ENCODE peak calls at places on chromosome 1, in ten cellular contexts. H is heart right ventricle; V is CD8-positive, alpha-beta T cell; B is heart left ventricle; Q is fibroblast of lung; W is mammary epithelial cell; S is tibial artery; F is endodermal cell; O is esophagus squamous epithelium; G is RWPE2. L is an unnamed sample.

GRCh38 chr1:89781494-89782126 is 39.2 kb upstream of the LRRC8D start:
- DNase-seq in S (no peak), O (no peak), V (peak; percentile 80), W (no peak), G (no peak), Q (peak; percentile 56), B (no peak), F (no peak), H (no peak), L (no peak)

GRCh38 chr1:227845115-227845389 is 29.6 kb downstream of the PRSS38 start:
- DNase-seq in F (no peak), O (no peak), G (no peak), V (no peak), Q (no peak), S (no peak), W (no peak), B (no peak), H (no peak), L (no peak)

GRCh38 chr1:173407846-173408245 is 69.3 kb upstream of the PRDX6 start:
- DNase-seq in F (no peak), B (no peak), O (no peak), G (no peak), S (no peak), V (no peak), Q (no peak), W (no peak), H (no peak), L (no peak)

GRCh38 chr1:27475707-27476106 is 14.3 kb downstream of the WASF2 start:
- DNase-seq in W (no peak), F (no peak), O (no peak), S (no peak), B (no peak), V (no peak), Q (no peak), G (no peak), H (no peak), L (no peak)

GRCh38 chr1:217253985-217254384 is 376.9 kb downstream of the GPATCH2 start:
- DNase-seq in H (no peak), W (no peak), B (no peak), G (no peak), O (no peak), Q (no peak), F (no peak), S (no peak), V (no peak), L (no peak)

GRCh38 chr1:65994223-65994622 is 201.5 kb downstream of the PDE4B start:
- DNase-seq in W (no peak), O (no peak), Q (no peak), S (no peak), G (no peak), V (no peak), H (no peak), F (no peak), B (no peak), L (no peak)

GRCh38 chr1:6118415-6118814 is 61.7 kb downstream of the CHD5 start:
- DNase-seq in G (no peak), F (no peak), Q (peak; percentile 12), V (no peak), S (no peak), O (no peak), B (no peak), H (no peak), W (no peak), L (no peak)

GRCh38 chr1:29306471-29307140 is 70.3 kb downstream of the PTPRU start:
- DNase-seq in V (no peak), W (no peak), H (no peak), G (peak; percentile 27), B (no peak), O (no peak), S (no peak), F (no peak), Q (no peak), L (no peak)

GRCh38 chr1:111596499-111596898 is 23.1 kb upstream of the RAP1A start:
- DNase-seq in O (no peak), H (no peak), S (no peak), G (no peak), Q (no peak), V (peak; percentile 75), F (no peak), B (no peak), W (no peak), L (no peak)

GRCh38 chr1:18327650-18328049 is 153.1 kb upstream of the KLHDC7A start:
- DNase-seq in G (no peak), S (no peak), V (no peak), B (no peak), H (no peak), F (no peak), Q (no peak), W (no peak), O (no peak), L (no peak)

GRCh38 chr1:181485276-181486097 is 2.2 kb downstream of the CACNA1E start:
- DNase-seq in S (no peak), H (no peak), G (no peak), O (no peak), F (peak; percentile 89), Q (no peak), V (no peak), B (no peak), W (no peak), L (peak; percentile 24)

GRCh38 chr1:77018386-77019156 is 151.3 kb downstream of the ST6GALNAC5 start:
- DNase-seq in F (peak; percentile 59), V (no peak), Q (no peak), G (no peak), O (no peak), S (no peak), B (no peak), W (no peak), H (no peak), L (no peak)

GRCh38 chr1:170903961-170904360 is 31.4 kb upstream of the MROH9 start:
- DNase-seq in G (no peak), S (no peak), H (no peak), W (no peak), F (no peak), V (no peak), O (no peak), Q (no peak), B (no peak), L (no peak)

GRCh38 chr1:244642526-244642925 is 10.4 kb upstream of the DESI2 start:
- DNase-seq in B (no peak), H (no peak), G (no peak), F (no peak), W (no peak), S (no peak), O (no peak), V (no peak), Q (no peak), L (no peak)

GRCh38 chr1:15994590-15995351 is 9.3 kb upstream of the SRARP start:
- DNase-seq in S (peak; percentile 58), Q (peak; percentile 47), H (peak; percentile 46), V (no peak), B (peak; percentile 55), O (no peak), W (peak; percentile 40), G (no peak), F (peak; percentile 84), L (peak; percentile 76)

GRCh38 chr1:82446251-82446650 is 645.5 kb downstream of the ADGRL2 start:
- DNase-seq in V (no peak), B (no peak), H (no peak), Q (peak; percentile 25), W (no peak), S (no peak), G (no peak), F (no peak), O (no peak), L (no peak)

GRCh38 chr1:82449671-82450070 is 648.9 kb downstream of the ADGRL2 start:
- DNase-seq in V (no peak), S (no peak), H (no peak), F (no peak), B (no peak), W (no peak), Q (peak; percentile 88), O (no peak), G (no peak), L (no peak)

GRCh38 chr1:82446955-82447354 is 646.2 kb downstream of the ADGRL2 start:
- DNase-seq in Q (peak; percentile 10), V (no peak), F (no peak), O (no peak), G (no peak), B (no peak), W (no peak), S (no peak), H (no peak), L (no peak)

GRCh38 chr1:82445827-82446226 is 645.1 kb downstream of the ADGRL2 start:
- DNase-seq in S (no peak), H (no peak), G (no peak), V (no peak), B (no peak), Q (peak; percentile 0), O (no peak), W (no peak), F (no peak), L (no peak)

DNA sequence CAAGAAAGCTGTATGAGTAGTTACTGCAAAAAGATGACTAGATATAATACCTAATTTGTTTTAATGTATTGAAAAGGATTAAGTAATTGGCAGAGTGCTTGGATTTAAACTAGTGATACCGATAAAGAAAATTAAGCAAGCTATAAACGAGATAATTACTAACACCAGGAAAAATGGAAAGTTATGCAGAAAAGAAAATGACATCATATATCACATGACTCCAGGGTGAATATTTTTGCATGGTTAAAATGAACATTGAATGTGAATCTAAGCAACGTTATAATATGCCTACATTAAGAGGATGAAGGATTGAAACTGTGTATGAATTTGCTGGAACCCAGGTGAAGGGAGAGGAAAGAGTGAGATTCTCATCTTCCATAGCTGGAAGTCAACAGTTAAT is 644.4 kb downstream of the ADGRL2 start:
- DNase-seq in F (no peak), Q (no peak), W (no peak), G (no peak), S (no peak), V (no peak), H (no peak), O (no peak), B (no peak), L (no peak)
- H3K9me3 ChIP-seq in F (no peaks in the 10 kb centered on the region), Q (no peaks in the 10 kb centered on the region), W (no peaks in the 10 kb centered on the region), G (no peaks in the 10 kb centered on the region), S (no peaks in the 10 kb centered on the region), V (no peaks in the 10 kb centered on the region), H (no peaks in the 10 kb centered on the region), O (no peaks in the 10 kb centered on the region), B (no peaks in the 10 kb centered on the region), L (no peaks in the 10 kb centered on the region)

GRCh38 chr1:41673806-41674205 is 189.3 kb upstream of the EDN2 start:
- DNase-seq in V (peak; percentile 58), G (no peak), O (no peak), B (no peak), H (no peak), W (no peak), S (no peak), F (no peak), Q (no peak), L (no peak)
- TF ChIP-seq CTCF in V (no peak), G (no peak), O (no peak), B (no peak), H (no peak), W (no peak), S (no peak), F (no peak), Q (no peak), L (no peak)

GRCh38 chr1:247047702-247048101 is 30.9 kb downstream of the ZNF670 start:
- DNase-seq in F (no peak), Q (no peak), B (no peak), H (no peak), W (no peak), V (no peak), G (no peak), O (no peak), S (no peak), L (no peak)
- H3K9me3 ChIP-seq in F (peaks cover 100% of the 10 kb centered on the region), Q (no peaks in the 10 kb centered on the region), B (peaks cover 67% of the 10 kb centered on the region), H (no peaks in the 10 kb centered on the region), W (peaks cover 36% of the 10 kb centered on the region), V (peaks cover 24% of the 10 kb centered on the region), G (peaks cover 7% of the 10 kb centered on the region), O (no peaks in the 10 kb centered on the region), S (peaks cover 24% of the 10 kb centered on the region), L (no peaks in the 10 kb centered on the region)

GRCh38 chr1:197619008-197619640 is 156.2 kb downstream of the DENND1B start:
- DNase-seq in S (no peak), B (no peak), H (no peak), F (no peak), G (no peak), O (no peak), V (no peak), W (no peak), Q (peak; percentile 26), L (no peak)
- TF ChIP-seq CTCF in S (peak; percentile 29), B (peak; percentile 65), H (peak; percentile 58), F (peak; percentile 55), G (peak; percentile 62), O (peak; percentile 40), V (peak; percentile 20), W (peak; percentile 21), Q (peak; percentile 29), L (peak; percentile 27)

L was measured in testis.